ENCODE peak calls at places on chromosomes 2 and 18, in seven cellular contexts. One of them, this sample, is unnamed.

GRCh38 chr2:106020821-106021316 is 173.2 kb downstream of the UXS1 start:
- DNase-seq in HTR-8/SVneo: no peak
- DNase-seq in ecto neural progenitor cell: no peak
- DNase-seq in LoVo: peak; percentile 16
- DNase-seq in T-helper 2 cell: no peak
- DNase-seq in upper lobe of left lung: no peak
- DNase-seq in GM04504: no peak
- DNase-seq in this sample: no peak

GRCh38 chr2:165833156-165833555 is 39.1 kb upstream of the GALNT3 start:
- DNase-seq in GM04504: no peak
- DNase-seq in T-helper 2 cell: no peak
- DNase-seq in upper lobe of left lung: no peak
- DNase-seq in ecto neural progenitor cell: no peak
- DNase-seq in HTR-8/SVneo: peak; percentile 11
- DNase-seq in LoVo: no peak
- DNase-seq in this sample: no peak

GRCh38 chr2:53998834-53999233 is 28.0 kb upstream of the PSME4 start:
- DNase-seq in T-helper 2 cell: no peak
- DNase-seq in GM04504: no peak
- DNase-seq in ecto neural progenitor cell: no peak
- DNase-seq in LoVo: no peak
- DNase-seq in HTR-8/SVneo: no peak
- DNase-seq in upper lobe of left lung: no peak
- DNase-seq in this sample: no peak

GRCh38 chr2:88180594-88181240 is 10.6 kb downstream of the THNSL2 start:
- DNase-seq in ecto neural progenitor cell: no peak
- DNase-seq in upper lobe of left lung: no peak
- DNase-seq in HTR-8/SVneo: no peak
- DNase-seq in LoVo: no peak
- DNase-seq in GM04504: peak; percentile 30
- DNase-seq in T-helper 2 cell: no peak
- DNase-seq in this sample: no peak

GRCh38 chr2:203681978-203682377 is 24.5 kb upstream of the CD28 start:
- DNase-seq in upper lobe of left lung: no peak
- DNase-seq in ecto neural progenitor cell: no peak
- DNase-seq in HTR-8/SVneo: no peak
- DNase-seq in T-helper 2 cell: no peak
- DNase-seq in GM04504: no peak
- DNase-seq in LoVo: no peak
- DNase-seq in this sample: peak; percentile 19

GRCh38 chr2:118003396-118003824 is 10.5 kb downstream of the CCDC93 start:
- DNase-seq in upper lobe of left lung: no peak
- DNase-seq in LoVo: peak; percentile 54
- DNase-seq in GM04504: peak; percentile 69
- DNase-seq in ecto neural progenitor cell: peak; percentile 54
- DNase-seq in T-helper 2 cell: peak; percentile 16
- DNase-seq in HTR-8/SVneo: peak; percentile 47
- DNase-seq in this sample: peak; percentile 87

GRCh38 chr18:7021994-7022840 is 95.4 kb downstream of the LAMA1 start:
- DNase-seq in T-helper 2 cell: no peak
- DNase-seq in GM04504: no peak
- DNase-seq in upper lobe of left lung: no peak
- DNase-seq in ecto neural progenitor cell: no peak
- DNase-seq in LoVo: peak; percentile 72
- DNase-seq in HTR-8/SVneo: peak; percentile 51
- DNase-seq in this sample: peak; percentile 86

GRCh38 chr2:148658807-148659722 is 14.5 kb downstream of the EPC2 start:
- DNase-seq in T-helper 2 cell: no peak
- DNase-seq in HTR-8/SVneo: no peak
- DNase-seq in LoVo: peak; percentile 34
- DNase-seq in GM04504: no peak
- DNase-seq in upper lobe of left lung: no peak
- DNase-seq in ecto neural progenitor cell: no peak
- DNase-seq in this sample: peak; percentile 90

GRCh38 chr2:190179754-190180312 is 117.3 kb upstream of the MSTN start:
- DNase-seq in GM04504: no peak
- DNase-seq in T-helper 2 cell: no peak
- DNase-seq in ecto neural progenitor cell: no peak
- DNase-seq in upper lobe of left lung: no peak
- DNase-seq in LoVo: no peak
- DNase-seq in HTR-8/SVneo: no peak
- DNase-seq in this sample: peak; percentile 55

GRCh38 chr18:64919971-64920370 is 771.1 kb upstream of the LINC00305 start:
- DNase-seq in ecto neural progenitor cell: no peak
- DNase-seq in GM04504: no peak
- DNase-seq in upper lobe of left lung: no peak
- DNase-seq in HTR-8/SVneo: no peak
- DNase-seq in T-helper 2 cell: no peak
- DNase-seq in LoVo: no peak
- DNase-seq in this sample: no peak

GRCh38 chr2:9657731-9658130 is 26.9 kb upstream of the YWHAQ start:
- DNase-seq in LoVo: no peak
- DNase-seq in HTR-8/SVneo: no peak
- DNase-seq in upper lobe of left lung: no peak
- DNase-seq in ecto neural progenitor cell: no peak
- DNase-seq in GM04504: no peak
- DNase-seq in T-helper 2 cell: no peak
- DNase-seq in this sample: no peak

GRCh38 chr2:238101891-238102841 is 2.0 kb downstream of the ESPNL start:
- DNase-seq in LoVo: no peak
- DNase-seq in HTR-8/SVneo: no peak
- DNase-seq in upper lobe of left lung: peak; percentile 85
- DNase-seq in T-helper 2 cell: no peak
- DNase-seq in ecto neural progenitor cell: peak; percentile 47
- DNase-seq in GM04504: no peak
- DNase-seq in this sample: no peak

GRCh38 chr2:85132834-85133637 is at the start of gene TCF7L1:
- DNase-seq in LoVo: peak; percentile 58
- DNase-seq in upper lobe of left lung: peak; percentile 96
- DNase-seq in T-helper 2 cell: no peak
- DNase-seq in ecto neural progenitor cell: peak; percentile 95
- DNase-seq in GM04504: peak; percentile 71
- DNase-seq in HTR-8/SVneo: peak; percentile 94
- DNase-seq in this sample: peak; percentile 89

GRCh38 chr2:72533767-72534166 is 292.1 kb downstream of the EXOC6B start:
- DNase-seq in LoVo: no peak
- DNase-seq in T-helper 2 cell: no peak
- DNase-seq in ecto neural progenitor cell: no peak
- DNase-seq in upper lobe of left lung: no peak
- DNase-seq in HTR-8/SVneo: peak; percentile 34
- DNase-seq in GM04504: no peak
- DNase-seq in this sample: peak; percentile 47

GRCh38 chr2:32864761-32865160 is 82.0 kb upstream of the LTBP1 start:
- DNase-seq in ecto neural progenitor cell: no peak
- DNase-seq in HTR-8/SVneo: no peak
- DNase-seq in GM04504: peak; percentile 21
- DNase-seq in upper lobe of left lung: no peak
- DNase-seq in LoVo: no peak
- DNase-seq in T-helper 2 cell: no peak
- DNase-seq in this sample: no peak

GRCh38 chr18:56645415-56646016 is 5.6 kb upstream of the WDR7 start:
- DNase-seq in upper lobe of left lung: no peak
- DNase-seq in ecto neural progenitor cell: no peak
- DNase-seq in LoVo: peak; percentile 29
- DNase-seq in GM04504: no peak
- DNase-seq in T-helper 2 cell: no peak
- DNase-seq in HTR-8/SVneo: no peak
- DNase-seq in this sample: peak; percentile 40

GRCh38 chr2:60899230-60899891 is 18.0 kb downstream of the REL start:
- DNase-seq in ecto neural progenitor cell: no peak
- DNase-seq in LoVo: no peak
- DNase-seq in upper lobe of left lung: no peak
- DNase-seq in GM04504: no peak
- DNase-seq in HTR-8/SVneo: no peak
- DNase-seq in T-helper 2 cell: no peak
- DNase-seq in this sample: peak; percentile 75

GRCh38 chr18:45370190-45371010 is 244.9 kb upstream of the SLC14A2 start:
- DNase-seq in ecto neural progenitor cell: no peak
- DNase-seq in GM04504: no peak
- DNase-seq in T-helper 2 cell: no peak
- DNase-seq in upper lobe of left lung: no peak
- DNase-seq in HTR-8/SVneo: no peak
- DNase-seq in LoVo: no peak
- DNase-seq in this sample: no peak